ENCODE peak calls at places on chromosomes 6 and 20, in four cellular contexts. S is K562, M is H1, P is HepG2. U is an unnamed sample.

GRCh38 chr6:166418691-166419143 is 36.0 kb upstream of the MPC1 start:
- DNase-seq in S (no peak), M (no peak), P (no peak), U (no peak)

GRCh38 chr6:121733216-121733615 is 297.8 kb downstream of the GJA1 start:
- DNase-seq in S (no peak), M (no peak), P (no peak), U (no peak)

GRCh38 chr6:17477356-17477755 is 84.0 kb downstream of the CAP2 start:
- DNase-seq in S (no peak), M (no peak), P (no peak), U (no peak)

GRCh38 chr6:149864578-149865535 is 698 bp upstream of the LRP11 start:
- DNase-seq in S (peak), M (no peak), P (peak), U (peak)

GRCh38 chr6:158817298-158818007 is 1.7 kb downstream of the EZR start:
- DNase-seq in S (peak), M (no peak), P (peak), U (no peak)

GRCh38 chr20:47309806-47310426 is 46.6 kb downstream of the ZMYND8 start:
- DNase-seq in S (no peak), M (no peak), P (no peak), U (no peak)

GRCh38 chr6:140462495-140463311 is 1088.3 kb upstream of the CITED2 start:
- DNase-seq in S (no peak), M (no peak), P (no peak), U (no peak)

GRCh38 chr20:62668441-62669027 is 26.2 kb downstream of the SLCO4A1 start:
- DNase-seq in S (peak), M (peak), P (peak), U (peak)

GRCh38 chr6:67952948-67953347 is 682.1 kb upstream of the ADGRB3 start:
- DNase-seq in S (no peak), M (no peak), P (no peak), U (no peak)

GRCh38 chr6:147392917-147393625 is 115.4 kb upstream of the SAMD5 start:
- DNase-seq in S (no peak), M (no peak), P (no peak), U (no peak)

GRCh38 chr20:4918473-4918872 is 82.8 kb downstream of the SLC23A2 start:
- DNase-seq in S (no peak), M (no peak), P (no peak), U (no peak)

GRCh38 chr6:108839068-108839467 is 9.2 kb upstream of the ARMC2 start:
- DNase-seq in S (no peak), M (no peak), P (no peak), U (no peak)

GRCh38 chr20:47574616-47575401 is 73.1 kb downstream of the NCOA3 start:
- DNase-seq in S (no peak), M (no peak), P (no peak), U (peak)

GRCh38 chr6:30037182-30037788 is 23.8 kb upstream of the POLR1H start:
- DNase-seq in S (peak), M (no peak), P (peak), U (peak)

GRCh38 chr20:15711177-15711576 is 862.1 kb downstream of the KIF16B start:
- DNase-seq in S (no peak), M (no peak), P (no peak), U (no peak)

GRCh38 chr6:159995405-159995804 is 26.5 kb downstream of the IGF2R start:
- DNase-seq in S (no peak), M (no peak), P (no peak), U (no peak)

GRCh38 chr6:46745973-46746372 is 760 bp upstream of the ANKRD66 start:
- DNase-seq in S (no peak), M (no peak), P (no peak), U (no peak)

GRCh38 chr20:34715384-34715783 is 11.2 kb downstream of the TP53INP2 start:
- DNase-seq in S (no peak), M (no peak), P (no peak), U (no peak)

GRCh38 chr6:72464246-72464645 is 157.6 kb upstream of the KCNQ5 start:
- DNase-seq in S (no peak), M (no peak), P (no peak), U (no peak)

GRCh38 chr20:10594286-10594868 is 79.4 kb downstream of the JAG1 start:
- DNase-seq in S (no peak), M (no peak), P (no peak), U (no peak)

GRCh38 chr20:31308535-31309162 is at the start of gene DEFB116:
- DNase-seq in S (no peak), M (no peak), P (no peak), U (no peak)

GRCh38 chr6:89388846-89389245 is 23.2 kb downstream of the RRAGD start:
- DNase-seq in S (no peak), M (no peak), P (no peak), U (no peak)

GRCh38 chr6:408599-409102 is 17.1 kb downstream of the IRF4 start:
- DNase-seq in S (peak), M (no peak), P (peak), U (peak)

GRCh38 chr20:31927758-31928157 is 24.1 kb downstream of the PDRG1 start:
- DNase-seq in S (no peak), M (no peak), P (no peak), U (no peak)

GRCh38 chr6:7621761-7622160 is 31.8 kb downstream of the SNRNP48 start:
- DNase-seq in S (no peak), M (no peak), P (peak), U (no peak)

GRCh38 chr6:81689580-81689979 is 62.9 kb downstream of the TENT5A start:
- DNase-seq in S (no peak), M (no peak), P (no peak), U (no peak)

GRCh38 chr20:51628533-51629398 is 86.2 kb upstream of the NFATC2 start:
- DNase-seq in S (no peak), M (no peak), P (peak), U (no peak)
- TF ChIP-seq MAFK in S (no peak), M (no peak), P (no peak), U (no peak)

GRCh38 chr20:12198281-12198680 is 280.6 kb downstream of the BTBD3 start:
- DNase-seq in S (no peak), M (no peak), P (no peak), U (no peak)
- TF ChIP-seq MAX in S (no peak), M (no peak), P (no peak), U (no peak)

GRCh38 chr20:25011831-25012241 is 19.3 kb upstream of the APMAP start:
- DNase-seq in S (no peak), M (no peak), P (no peak), U (no peak)
- TF ChIP-seq MAFK in S (no peak), M (no peak), P (no peak), U (no peak)

GRCh38 chr20:53962388-53962787 is 108.0 kb downstream of the BCAS1 start:
- DNase-seq in S (no peak), M (no peak), P (no peak), U (no peak)
- TF ChIP-seq MAX in S (no peak), M (no peak), P (no peak), U (no peak)

DNA sequence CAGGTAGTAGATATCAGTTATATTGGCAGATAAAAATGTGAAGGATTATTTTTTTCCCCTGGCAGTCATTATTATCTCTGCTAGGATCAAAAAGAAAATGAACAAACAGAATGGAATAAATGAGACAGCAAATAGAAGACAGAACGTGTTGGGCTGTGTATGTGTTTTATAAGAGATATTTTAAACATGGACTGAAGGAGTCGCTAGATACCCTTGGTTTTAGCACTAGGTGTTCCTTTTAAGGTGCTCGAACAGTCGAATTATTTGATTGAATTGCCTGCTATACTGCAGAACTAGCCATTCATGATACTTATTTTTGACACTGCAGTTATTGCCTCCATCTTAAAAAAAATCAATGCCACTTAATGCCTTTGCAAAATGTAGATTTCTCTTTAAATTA is 3.7 kb downstream of the GRIK2 start:
- DNase-seq in S (no peak), M (no peak), P (peak), U (peak)
- TF ChIP-seq MAFK in S (no peak), M (no peak), P (no peak), U (no peak)

GRCh38 chr20:13913517-13913916 is 76.9 kb downstream of the SEL1L2 start:
- DNase-seq in S (no peak), M (no peak), P (no peak), U (no peak)

GRCh38 chr20:13904766-13905165 is 85.6 kb downstream of the SEL1L2 start:
- DNase-seq in S (no peak), M (no peak), P (no peak), U (no peak)

GRCh38 chr20:13915244-13915643 is 75.2 kb downstream of the SEL1L2 start:
- DNase-seq in S (no peak), M (no peak), P (peak), U (no peak)

DNA sequence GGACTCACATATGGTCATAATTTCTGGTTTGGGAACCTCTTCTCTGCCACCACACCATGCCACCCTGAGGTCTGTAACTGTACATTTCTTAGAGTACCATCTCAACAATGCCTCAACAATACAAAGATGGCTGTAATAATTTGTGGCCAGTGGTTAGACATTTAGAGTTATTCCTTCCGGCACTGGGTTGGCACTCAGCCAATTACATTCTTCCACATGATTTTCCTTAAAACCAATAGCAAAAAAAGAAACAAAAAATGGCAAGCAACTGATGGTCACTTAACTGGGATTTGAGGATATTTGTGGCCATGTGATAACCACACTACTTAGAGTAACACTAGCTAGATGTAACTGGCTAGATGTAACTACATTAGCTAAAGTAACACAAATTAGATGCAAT is 79.9 kb downstream of the SEL1L2 start:
- DNase-seq in S (no peak), M (no peak), P (no peak), U (no peak)
- TF ChIP-seq MAX in S (no peak), M (no peak), P (no peak), U (no peak)

DNA sequence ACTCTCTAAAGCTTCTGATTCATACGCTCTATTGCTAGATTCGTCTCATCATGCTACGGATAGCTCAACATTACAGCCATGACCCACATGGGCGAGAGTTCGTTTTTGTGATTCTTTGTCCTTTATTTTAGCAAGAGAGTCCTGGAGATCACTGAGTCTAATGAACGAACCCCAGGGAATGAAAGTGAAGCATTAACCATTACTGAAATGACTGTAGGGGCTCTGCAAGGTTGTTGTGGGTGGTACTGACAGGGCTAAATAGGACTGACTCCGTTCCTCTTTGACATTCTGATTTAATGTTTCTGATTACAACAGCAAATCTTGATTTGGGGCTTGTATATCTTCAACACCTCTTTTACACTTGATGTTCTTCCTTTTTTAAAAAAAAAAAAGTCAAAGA is 13.7 kb upstream of the RTF2 start:
- DNase-seq in S (no peak), M (no peak), P (no peak), U (no peak)
- TF ChIP-seq MAFK in S (no peak), M (no peak), P (no peak), U (no peak)

DNA sequence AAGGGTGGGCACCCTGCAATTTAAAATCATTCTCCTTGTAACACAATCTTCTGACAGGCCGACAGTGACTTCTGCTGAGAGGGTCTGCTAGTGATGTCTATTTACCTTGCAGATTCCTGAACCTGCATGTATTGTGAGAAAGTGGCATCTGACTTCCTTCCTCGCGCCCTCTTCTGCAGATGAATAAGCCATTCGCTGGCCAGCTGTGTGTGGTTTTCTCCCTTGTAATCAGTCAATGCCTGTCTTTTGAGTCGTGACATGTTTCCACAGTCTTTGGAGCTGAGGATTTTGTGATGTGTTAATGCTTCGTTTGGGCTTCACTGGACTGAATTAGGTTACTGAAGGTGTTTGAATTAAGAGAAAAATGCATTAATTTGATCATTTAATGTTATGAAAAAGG is 125.3 kb downstream of the GRM1 start:
- DNase-seq in S (no peak), M (no peak), P (no peak), U (no peak)
- TF ChIP-seq MAX in S (no peak), M (no peak), P (no peak), U (no peak)